ENCODE peak calls at places on chromosome 21, in ten cellular contexts. B is Caki2, P is HT-29, M is heart right ventricle, H is myocyte, D is hippocampal formation, I is pancreas, Y is midbrain, U is brain microvascular endothelial cell, R is T-helper 2 cell. A is an unnamed sample.

GRCh38 chr21:45295576-45296365 is 8.1 kb upstream of the POFUT2 start:
- DNase-seq in B (no peak), P (no peak), M (peak), H (no peak), D (no peak), I (no peak), Y (no peak), U (peak), R (no peak), A (no peak)

GRCh38 chr21:34351786-34352241 is 12.0 kb upstream of the KCNE2 start:
- DNase-seq in B (peak), P (peak), M (peak), H (peak), D (peak), I (no peak), Y (peak), U (peak), R (no peak), A (peak)

GRCh38 chr21:26007911-26008579 is 162.5 kb downstream of the APP start:
- DNase-seq in B (no peak), P (no peak), M (no peak), H (peak), D (peak), I (no peak), Y (no peak), U (no peak), R (no peak), A (peak)

GRCh38 chr21:32955307-32955937 is 70.3 kb upstream of the OLIG2 start:
- DNase-seq in B (no peak), P (no peak), M (no peak), H (no peak), D (no peak), I (no peak), Y (peak), U (no peak), R (no peak), A (no peak)

GRCh38 chr21:17726047-17726446 is 93.1 kb downstream of the C21orf91 start:
- DNase-seq in B (no peak), P (peak), M (no peak), H (no peak), D (no peak), I (no peak), Y (no peak), U (no peak), R (no peak), A (no peak)

GRCh38 chr21:14989359-14989758 is 75.4 kb downstream of the NRIP1 start:
- DNase-seq in B (no peak), P (no peak), M (peak), H (peak), D (no peak), I (no peak), Y (no peak), U (no peak), R (no peak), A (no peak)

GRCh38 chr21:42059721-42060120 is 11.4 kb upstream of the UMODL1 start:
- DNase-seq in B (no peak), P (no peak), M (no peak), H (no peak), D (no peak), I (no peak), Y (no peak), U (no peak), R (no peak), A (no peak)

GRCh38 chr21:37450385-37451044 is 83.9 kb downstream of the DYRK1A start:
- DNase-seq in B (no peak), P (no peak), M (no peak), H (no peak), D (no peak), I (no peak), Y (no peak), U (no peak), R (no peak), A (no peak)

GRCh38 chr21:29508311-29508710 is 209.6 kb downstream of the BACH1 start:
- DNase-seq in B (peak), P (no peak), M (no peak), H (no peak), D (no peak), I (no peak), Y (no peak), U (no peak), R (no peak), A (no peak)

GRCh38 chr21:34834852-34835501 is 166.2 kb downstream of the CLIC6 start:
- DNase-seq in B (no peak), P (no peak), M (no peak), H (no peak), D (no peak), I (no peak), Y (no peak), U (no peak), R (no peak), A (no peak)

GRCh38 chr21:24353492-24353891 is 1253.8 kb downstream of the MRPL39 start:
- DNase-seq in B (no peak), P (no peak), M (no peak), H (no peak), D (no peak), I (no peak), Y (no peak), U (no peak), R (no peak), A (no peak)

GRCh38 chr21:25960423-25960822 is 210.1 kb downstream of the APP start:
- DNase-seq in B (no peak), P (no peak), M (no peak), H (peak), D (no peak), I (no peak), Y (no peak), U (no peak), R (no peak), A (no peak)

GRCh38 chr21:40840441-40840840 is 6.5 kb downstream of the DSCAM start:
- DNase-seq in B (no peak), P (no peak), M (no peak), H (no peak), D (no peak), I (no peak), Y (no peak), U (no peak), R (no peak), A (no peak)

GRCh38 chr21:46319192-46319591 is 4.5 kb downstream of the C21orf58 start:
- DNase-seq in B (no peak), P (no peak), M (no peak), H (no peak), D (no peak), I (no peak), Y (no peak), U (no peak), R (no peak), A (no peak)

GRCh38 chr21:31515253-31515652 is 144.2 kb upstream of the SOD1 start:
- DNase-seq in B (no peak), P (no peak), M (no peak), H (no peak), D (no peak), I (no peak), Y (no peak), U (no peak), R (no peak), A (no peak)

GRCh38 chr21:45502006-45502345 is 40.3 kb downstream of the SLC19A1 start:
- DNase-seq in B (no peak), P (no peak), M (no peak), H (no peak), D (no peak), I (peak), Y (no peak), U (no peak), R (no peak), A (no peak)

GRCh38 chr21:45544449-45545235 is 2.4 kb upstream of the SLC19A1 start:
- DNase-seq in B (no peak), P (no peak), M (peak), H (no peak), D (no peak), I (peak), Y (no peak), U (no peak), R (no peak), A (no peak)

GRCh38 chr21:39564200-39564599 is 48.5 kb upstream of the B3GALT5 start:
- DNase-seq in B (no peak), P (no peak), M (peak), H (peak), D (no peak), I (peak), Y (peak), U (no peak), R (no peak), A (no peak)

GRCh38 chr21:41124626-41125240 is 43.2 kb upstream of the BACE2 start:
- DNase-seq in B (no peak), P (no peak), M (no peak), H (no peak), D (no peak), I (no peak), Y (no peak), U (no peak), R (no peak), A (no peak)

GRCh38 chr21:43981151-43981870 is 30.8 kb upstream of the TRAPPC10 start:
- DNase-seq in B (no peak), P (no peak), M (no peak), H (no peak), D (no peak), I (no peak), Y (no peak), U (no peak), R (no peak), A (no peak)

GRCh38 chr21:29077651-29078090 is 4.2 kb upstream of the CCT8 start:
- DNase-seq in B (no peak), P (peak), M (no peak), H (no peak), D (no peak), I (no peak), Y (no peak), U (no peak), R (no peak), A (peak)

GRCh38 chr21:31205412-31205811 is 138.6 kb downstream of the TIAM1 start:
- DNase-seq in B (no peak), P (no peak), M (no peak), H (no peak), D (no peak), I (no peak), Y (no peak), U (no peak), R (no peak), A (no peak)

GRCh38 chr21:32412998-32413504 is 545 bp downstream of the EVA1C start:
- DNase-seq in B (peak), P (peak), M (peak), H (peak), D (no peak), I (peak), Y (peak), U (no peak), R (no peak), A (no peak)

GRCh38 chr21:32403201-32403701 is 9.3 kb upstream of the EVA1C start:
- DNase-seq in B (peak), P (peak), M (peak), H (peak), D (peak), I (no peak), Y (peak), U (peak), R (peak), A (peak)